ENCODE peak calls at places on chromosomes 13 and 19, in five cellular contexts. W, E, B, V and N are unnamed samples.
A peak's percentile ranks its signal among the peaks of the same experiment; 100 is the strongest.

GRCh38 chr19:50332264-50333038 is 3.3 kb upstream of the KCNC3 start:
- DNase-seq in W (peak; percentile 97), E (no peak), B (no peak), V (peak; percentile 48), N (no peak)

GRCh38 chr19:1089891-1090290 is 5.3 kb downstream of the POLR2E start:
- DNase-seq in B (no peak), W (no peak), E (no peak), V (no peak), N (no peak)

GRCh38 chr13:111143875-111144540 is 28.9 kb downstream of the ARHGEF7 start:
- DNase-seq in E (no peak), B (no peak), V (no peak), W (no peak), N (no peak)

GRCh38 chr19:28046932-28047331 is 1166.0 kb downstream of the UQCRFS1 start:
- DNase-seq in E (no peak), B (no peak), V (no peak), W (no peak), N (no peak)

GRCh38 chr13:29386246-29386645 is 209.2 kb downstream of the SLC7A1 start:
- DNase-seq in E (no peak), V (no peak), W (no peak), B (no peak), N (no peak)

GRCh38 chr13:65907656-65908441 is 1322.3 kb downstream of the PCDH9 start:
- DNase-seq in V (no peak), B (no peak), W (no peak), E (no peak), N (peak; percentile 2)

GRCh38 chr13:22220186-22221160 is 549.6 kb downstream of the FGF9 start:
- DNase-seq in B (no peak), V (no peak), E (no peak), W (no peak), N (no peak)

GRCh38 chr19:18364826-18365528 is 21.0 kb upstream of the GDF15 start:
- DNase-seq in B (peak; percentile 97), W (peak; percentile 91), E (no peak), V (no peak), N (peak; percentile 73)

GRCh38 chr13:26589754-26590153 is 32.3 kb downstream of the WASF3 start:
- DNase-seq in W (no peak), V (no peak), B (no peak), E (no peak), N (peak; percentile 3)

GRCh38 chr13:38685974-38686571 is 804 bp upstream of the FREM2 start:
- DNase-seq in B (peak; percentile 1), V (peak; percentile 15), W (peak; percentile 59), E (no peak), N (no peak)

GRCh38 chr19:532578-533484 is 1.3 kb downstream of the CDC34 start:
- DNase-seq in B (no peak), W (peak; percentile 77), E (peak; percentile 58), V (peak; percentile 62), N (peak; percentile 67)

GRCh38 chr13:20498659-20499058 is 27.0 kb downstream of the CRYL1 start:
- DNase-seq in V (no peak), W (no peak), E (no peak), B (no peak), N (no peak)